ENCODE peak calls at places on chromosomes 3 and 15, in ten cellular contexts. C, Z, V, O, K, N, D, B, A and E are unnamed samples.
A peak's percentile ranks its signal among the peaks of the same experiment; 100 is the strongest.

GRCh38 chr3:46578973-46579755 is 13.1 kb upstream of the LRRC2 start:
- DNase-seq in O (no peak), A (no peak), B (no peak), D (no peak), N (no peak), K (no peak), V (no peak), Z (no peak), C (no peak), E (no peak)

GRCh38 chr3:60456180-60456579 is 795.1 kb downstream of the FHIT start:
- DNase-seq in A (no peak), V (no peak), D (no peak), N (no peak), K (no peak), Z (no peak), B (no peak), C (no peak), O (no peak), E (no peak)

GRCh38 chr3:86948840-86949239 is 42.1 kb downstream of the VGLL3 start:
- DNase-seq in Z (peak; percentile 93), O (peak; percentile 20), B (no peak), D (no peak), K (no peak), A (no peak), V (no peak), N (peak; percentile 97), C (no peak), E (no peak)

GRCh38 chr15:80777137-80777536 is 2.0 kb upstream of the CEMIP start:
- DNase-seq in A (no peak), B (no peak), D (no peak), N (peak; percentile 87), Z (peak; percentile 85), O (peak; percentile 37), V (no peak), C (no peak), K (no peak), E (no peak)

GRCh38 chr3:169340055-169340454 is 323.5 kb downstream of the MECOM start:
- DNase-seq in V (no peak), Z (no peak), B (no peak), K (no peak), C (no peak), O (no peak), D (no peak), A (no peak), N (no peak), E (no peak)

GRCh38 chr15:45456212-45457106 is 66.1 kb downstream of the SLC30A4 start:
- DNase-seq in N (peak; percentile 100), C (no peak), V (no peak), D (peak; percentile 14), A (peak; percentile 61), B (peak; percentile 63), Z (peak; percentile 100), O (peak; percentile 92), K (peak; percentile 47), E (peak; percentile 57)

GRCh38 chr15:55715355-55716076 is 27.4 kb downstream of the PRTG start:
- DNase-seq in A (no peak), K (no peak), D (no peak), B (no peak), C (no peak), N (no peak), O (no peak), V (no peak), Z (peak; percentile 28), E (no peak)

GRCh38 chr3:139110072-139110830 is 65.6 kb upstream of the PRR23C start:
- DNase-seq in Z (no peak), N (no peak), B (no peak), A (no peak), K (no peak), D (no peak), V (peak; percentile 11), C (peak; percentile 4), O (no peak), E (no peak)

GRCh38 chr3:126646662-126647061 is 8.3 kb downstream of the TXNRD3 start:
- DNase-seq in D (no peak), B (no peak), A (no peak), C (no peak), K (no peak), V (no peak), N (peak; percentile 74), O (no peak), Z (peak; percentile 24), E (no peak)

GRCh38 chr3:12890610-12891390 is 49.4 kb upstream of the RPL32 start:
- DNase-seq in C (no peak), O (no peak), V (no peak), K (no peak), N (no peak), B (no peak), A (no peak), Z (no peak), D (no peak), E (no peak)

GRCh38 chr15:101303408-101303807 is 8.4 kb upstream of the SNRPA1 start:
- DNase-seq in B (no peak), K (no peak), N (no peak), C (no peak), D (no peak), O (no peak), A (no peak), Z (no peak), V (no peak), E (no peak)

GRCh38 chr3:33134026-33134625 is 20.3 kb downstream of the CRTAP start:
- DNase-seq in N (peak; percentile 57), K (no peak), O (no peak), A (no peak), D (no peak), B (no peak), V (no peak), C (no peak), Z (peak; percentile 48), E (no peak)

GRCh38 chr3:150057227-150057626 is 86.5 kb upstream of the PFN2 start:
- DNase-seq in B (no peak), Z (no peak), V (no peak), K (no peak), A (no peak), O (no peak), C (no peak), D (no peak), N (no peak), E (no peak)

GRCh38 chr3:109050591-109051167 is 67.3 kb downstream of the MORC1 start:
- DNase-seq in Z (peak; percentile 43), B (peak; percentile 12), K (no peak), A (peak; percentile 28), V (peak; percentile 50), O (peak; percentile 56), N (peak; percentile 24), C (no peak), D (peak; percentile 25), E (no peak)

GRCh38 chr3:194367992-194368841 is 1.3 kb downstream of the LRRC15 start:
- DNase-seq in A (no peak), O (no peak), C (no peak), K (no peak), B (no peak), Z (no peak), D (no peak), V (peak; percentile 90), N (no peak), E (no peak)

GRCh38 chr15:90710436-90710835 is 6.7 kb upstream of the BLM start:
- DNase-seq in D (no peak), A (no peak), V (no peak), O (peak; percentile 14), K (no peak), C (no peak), N (no peak), B (no peak), Z (peak; percentile 6), E (peak; percentile 62)

GRCh38 chr3:194382196-194382891 is 12.8 kb upstream of the LRRC15 start:
- DNase-seq in A (no peak), N (no peak), D (no peak), V (no peak), K (no peak), Z (no peak), B (no peak), C (no peak), O (no peak), E (no peak)

GRCh38 chr3:147377412-147378185 is 28.7 kb downstream of the ZIC4 start:
- DNase-seq in N (no peak), V (no peak), Z (no peak), C (no peak), D (no peak), O (no peak), K (no peak), A (no peak), B (no peak), E (no peak)

GRCh38 chr15:85493258-85493657 is 112.9 kb downstream of the AKAP13 start:
- DNase-seq in N (no peak), K (no peak), O (no peak), A (no peak), D (no peak), C (no peak), Z (no peak), B (no peak), V (no peak), E (no peak)